ENCODE peak calls at places on chromosomes 1 and 21, in six cellular contexts. One of them, this sample, is unnamed.

GRCh38 chr1:2966435-2966834 is 54.8 kb upstream of the ACTRT2 start:
- DNase-seq in endothelial cell: no peak
- DNase-seq in NCI-H524 treated with DMSO at 0.1 percent for 48 hours: no peak
- DNase-seq in breast epithelium: no peak
- DNase-seq in NCI-H1092 treated with DMSO at 0.1 percent for 48 hours: no peak
- DNase-seq in H54: no peak
- DNase-seq in this sample: no peak

GRCh38 chr1:165650981-165651625 is 20.1 kb downstream of the MGST3 start:
- DNase-seq in endothelial cell: no peak
- DNase-seq in NCI-H524 treated with DMSO at 0.1 percent for 48 hours: no peak
- DNase-seq in breast epithelium: no peak
- DNase-seq in NCI-H1092 treated with DMSO at 0.1 percent for 48 hours: no peak
- DNase-seq in H54: no peak
- DNase-seq in this sample: no peak

GRCh38 chr1:51373898-51374297 is 43.5 kb upstream of the TTC39A start:
- DNase-seq in endothelial cell: no peak
- DNase-seq in NCI-H524 treated with DMSO at 0.1 percent for 48 hours: no peak
- DNase-seq in breast epithelium: no peak
- DNase-seq in NCI-H1092 treated with DMSO at 0.1 percent for 48 hours: no peak
- DNase-seq in H54: no peak
- DNase-seq in this sample: no peak

GRCh38 chr1:204468206-204468605 is 26.4 kb downstream of the PIK3C2B start:
- DNase-seq in endothelial cell: no peak
- DNase-seq in NCI-H524 treated with DMSO at 0.1 percent for 48 hours: no peak
- DNase-seq in breast epithelium: no peak
- DNase-seq in NCI-H1092 treated with DMSO at 0.1 percent for 48 hours: no peak
- DNase-seq in H54: no peak
- DNase-seq in this sample: no peak

GRCh38 chr1:201020040-201020591 is 3.4 kb downstream of the KIF21B start:
- DNase-seq in endothelial cell: no peak
- DNase-seq in NCI-H524 treated with DMSO at 0.1 percent for 48 hours: no peak
- DNase-seq in breast epithelium: no peak
- DNase-seq in NCI-H1092 treated with DMSO at 0.1 percent for 48 hours: no peak
- DNase-seq in H54: no peak
- DNase-seq in this sample: no peak

GRCh38 chr1:18950415-18951026 is 6.0 kb downstream of the IFFO2 start:
- DNase-seq in endothelial cell: no peak
- DNase-seq in NCI-H524 treated with DMSO at 0.1 percent for 48 hours: no peak
- DNase-seq in breast epithelium: peak
- DNase-seq in NCI-H1092 treated with DMSO at 0.1 percent for 48 hours: no peak
- DNase-seq in H54: no peak
- DNase-seq in this sample: no peak

GRCh38 chr1:116454940-116455339 is 81.9 kb downstream of the ATP1A1 start:
- DNase-seq in endothelial cell: no peak
- DNase-seq in NCI-H524 treated with DMSO at 0.1 percent for 48 hours: no peak
- DNase-seq in breast epithelium: no peak
- DNase-seq in NCI-H1092 treated with DMSO at 0.1 percent for 48 hours: no peak
- DNase-seq in H54: no peak
- DNase-seq in this sample: no peak

GRCh38 chr1:41811978-41812852 is 106.5 kb downstream of the HIVEP3 start:
- DNase-seq in endothelial cell: peak
- DNase-seq in NCI-H524 treated with DMSO at 0.1 percent for 48 hours: peak
- DNase-seq in breast epithelium: no peak
- DNase-seq in NCI-H1092 treated with DMSO at 0.1 percent for 48 hours: peak
- DNase-seq in H54: peak
- DNase-seq in this sample: peak

GRCh38 chr1:234616644-234617043 is 6.7 kb upstream of the IRF2BP2 start:
- DNase-seq in endothelial cell: no peak
- DNase-seq in NCI-H524 treated with DMSO at 0.1 percent for 48 hours: no peak
- DNase-seq in breast epithelium: peak
- DNase-seq in NCI-H1092 treated with DMSO at 0.1 percent for 48 hours: peak
- DNase-seq in H54: no peak
- DNase-seq in this sample: no peak

GRCh38 chr1:181152892-181153633 is 64.6 kb downstream of the IER5 start:
- DNase-seq in endothelial cell: peak
- DNase-seq in NCI-H524 treated with DMSO at 0.1 percent for 48 hours: no peak
- DNase-seq in breast epithelium: peak
- DNase-seq in NCI-H1092 treated with DMSO at 0.1 percent for 48 hours: no peak
- DNase-seq in H54: no peak
- DNase-seq in this sample: peak

GRCh38 chr1:163585796-163586195 is 264.0 kb downstream of the NUF2 start:
- DNase-seq in endothelial cell: no peak
- DNase-seq in NCI-H524 treated with DMSO at 0.1 percent for 48 hours: no peak
- DNase-seq in breast epithelium: no peak
- DNase-seq in NCI-H1092 treated with DMSO at 0.1 percent for 48 hours: no peak
- DNase-seq in H54: no peak
- DNase-seq in this sample: no peak

GRCh38 chr1:167904641-167905040 is 9.3 kb downstream of the ADCY10 start:
- DNase-seq in endothelial cell: no peak
- DNase-seq in NCI-H524 treated with DMSO at 0.1 percent for 48 hours: no peak
- DNase-seq in breast epithelium: no peak
- DNase-seq in NCI-H1092 treated with DMSO at 0.1 percent for 48 hours: no peak
- DNase-seq in H54: peak
- DNase-seq in this sample: no peak

GRCh38 chr1:29379438-29380073 is 143.2 kb downstream of the PTPRU start:
- DNase-seq in endothelial cell: no peak
- DNase-seq in NCI-H524 treated with DMSO at 0.1 percent for 48 hours: peak
- DNase-seq in breast epithelium: no peak
- DNase-seq in NCI-H1092 treated with DMSO at 0.1 percent for 48 hours: peak
- DNase-seq in H54: no peak
- DNase-seq in this sample: no peak

GRCh38 chr1:203586495-203586894 is 40.1 kb upstream of the ATP2B4 start:
- DNase-seq in endothelial cell: no peak
- DNase-seq in NCI-H524 treated with DMSO at 0.1 percent for 48 hours: no peak
- DNase-seq in breast epithelium: no peak
- DNase-seq in NCI-H1092 treated with DMSO at 0.1 percent for 48 hours: no peak
- DNase-seq in H54: no peak
- DNase-seq in this sample: no peak

GRCh38 chr1:35188578-35189392 is 4.2 kb downstream of the SFPQ start:
- DNase-seq in endothelial cell: no peak
- DNase-seq in NCI-H524 treated with DMSO at 0.1 percent for 48 hours: no peak
- DNase-seq in breast epithelium: no peak
- DNase-seq in NCI-H1092 treated with DMSO at 0.1 percent for 48 hours: no peak
- DNase-seq in H54: no peak
- DNase-seq in this sample: no peak

GRCh38 chr21:45528028-45528705 is 14.1 kb downstream of the SLC19A1 start:
- DNase-seq in endothelial cell: no peak
- DNase-seq in NCI-H524 treated with DMSO at 0.1 percent for 48 hours: no peak
- DNase-seq in breast epithelium: no peak
- DNase-seq in NCI-H1092 treated with DMSO at 0.1 percent for 48 hours: no peak
- DNase-seq in H54: no peak
- DNase-seq in this sample: no peak

GRCh38 chr1:21663251-21663950 is 5.8 kb downstream of the RAP1GAP start:
- DNase-seq in endothelial cell: no peak
- DNase-seq in NCI-H524 treated with DMSO at 0.1 percent for 48 hours: no peak
- DNase-seq in breast epithelium: no peak
- DNase-seq in NCI-H1092 treated with DMSO at 0.1 percent for 48 hours: no peak
- DNase-seq in H54: no peak
- DNase-seq in this sample: no peak

GRCh38 chr21:38913120-38913975 is 107.6 kb downstream of the ETS2 start:
- DNase-seq in endothelial cell: peak
- DNase-seq in NCI-H524 treated with DMSO at 0.1 percent for 48 hours: no peak
- DNase-seq in breast epithelium: peak
- DNase-seq in NCI-H1092 treated with DMSO at 0.1 percent for 48 hours: peak
- DNase-seq in H54: no peak
- DNase-seq in this sample: peak

GRCh38 chr1:218996362-218996761 is 177.3 kb upstream of the LYPLAL1 start:
- DNase-seq in endothelial cell: no peak
- DNase-seq in NCI-H524 treated with DMSO at 0.1 percent for 48 hours: no peak
- DNase-seq in breast epithelium: no peak
- DNase-seq in NCI-H1092 treated with DMSO at 0.1 percent for 48 hours: no peak
- DNase-seq in H54: no peak
- DNase-seq in this sample: no peak

GRCh38 chr1:27338751-27339150 is 3.1 kb upstream of the SYTL1 start:
- DNase-seq in endothelial cell: no peak
- DNase-seq in NCI-H524 treated with DMSO at 0.1 percent for 48 hours: no peak
- DNase-seq in breast epithelium: no peak
- DNase-seq in NCI-H1092 treated with DMSO at 0.1 percent for 48 hours: no peak
- DNase-seq in H54: no peak
- DNase-seq in this sample: no peak

GRCh38 chr1:231357187-231357772 is 19.2 kb downstream of the SPRTN start:
- DNase-seq in endothelial cell: no peak
- DNase-seq in NCI-H524 treated with DMSO at 0.1 percent for 48 hours: no peak
- DNase-seq in breast epithelium: no peak
- DNase-seq in NCI-H1092 treated with DMSO at 0.1 percent for 48 hours: no peak
- DNase-seq in H54: no peak
- DNase-seq in this sample: no peak

GRCh38 chr1:202122639-202123335 is at the start of gene GPR37L1:
- DNase-seq in endothelial cell: peak
- DNase-seq in NCI-H524 treated with DMSO at 0.1 percent for 48 hours: no peak
- DNase-seq in breast epithelium: no peak
- DNase-seq in NCI-H1092 treated with DMSO at 0.1 percent for 48 hours: peak
- DNase-seq in H54: peak
- DNase-seq in this sample: peak

GRCh38 chr21:32940079-32941014 is 85.4 kb upstream of the OLIG2 start:
- DNase-seq in endothelial cell: peak
- DNase-seq in NCI-H524 treated with DMSO at 0.1 percent for 48 hours: no peak
- DNase-seq in breast epithelium: no peak
- DNase-seq in NCI-H1092 treated with DMSO at 0.1 percent for 48 hours: peak
- DNase-seq in H54: peak
- DNase-seq in this sample: no peak

GRCh38 chr1:172917972-172918371 is 132.8 kb downstream of the TNFSF18 start:
- DNase-seq in endothelial cell: no peak
- DNase-seq in NCI-H524 treated with DMSO at 0.1 percent for 48 hours: no peak
- DNase-seq in breast epithelium: no peak
- DNase-seq in NCI-H1092 treated with DMSO at 0.1 percent for 48 hours: no peak
- DNase-seq in H54: peak
- DNase-seq in this sample: no peak